ENCODE peak calls at places on chromosome 11, in five cellular contexts. B is mesothelial cell of epicardium, G is upper lobe of left lung, Y is left lung, C is SK-N-SH. P is an unnamed sample.

GRCh38 chr11:5489571-5490357 is 1.3 kb downstream of the OR52D1 start:
- DNase-seq in B (no peak), G (no peak), Y (no peak), C (no peak), P (no peak)

GRCh38 chr11:10514210-10514609 is 26.8 kb downstream of the RNF141 start:
- DNase-seq in B (no peak), G (no peak), Y (no peak), C (no peak), P (no peak)

GRCh38 chr11:117597083-117597482 is 199.9 kb downstream of the DSCAML1 start:
- DNase-seq in B (peak; percentile 46), G (no peak), Y (peak; percentile 32), C (no peak), P (peak; percentile 37)

GRCh38 chr11:121067453-121067852 is 33.6 kb upstream of the TECTA start:
- DNase-seq in B (no peak), G (no peak), Y (no peak), C (no peak), P (no peak)

GRCh38 chr11:1827095-1827797 is 7.5 kb upstream of the SYT8 start:
- DNase-seq in B (no peak), G (peak; percentile 90), Y (peak; percentile 80), C (peak; percentile 89), P (no peak)

GRCh38 chr11:86954288-86955110 is 696 bp downstream of the FZD4 start:
- DNase-seq in B (no peak), G (no peak), Y (no peak), C (peak; percentile 71), P (no peak)

GRCh38 chr11:19881185-19881584 is 168.5 kb downstream of the NAV2 start:
- DNase-seq in B (no peak), G (no peak), Y (no peak), C (no peak), P (no peak)

GRCh38 chr11:124669193-124669592 is 4.3 kb downstream of the SIAE start:
- DNase-seq in B (no peak), G (no peak), Y (no peak), C (peak; percentile 73), P (no peak)

GRCh38 chr11:43517518-43517917 is 158.8 kb downstream of the TTC17 start:
- DNase-seq in B (no peak), G (no peak), Y (no peak), C (no peak), P (no peak)

GRCh38 chr11:68373810-68374501 is 61.6 kb downstream of the LRP5 start:
- DNase-seq in B (no peak), G (no peak), Y (no peak), C (peak; percentile 83), P (no peak)

GRCh38 chr11:92893276-92893675 is 76.2 kb upstream of the MTNR1B start:
- DNase-seq in B (no peak), G (no peak), Y (no peak), C (no peak), P (no peak)

GRCh38 chr11:128814856-128815705 is 52.0 kb downstream of the KCNJ1 start:
- DNase-seq in B (no peak), G (peak; percentile 31), Y (no peak), C (peak; percentile 49), P (no peak)

GRCh38 chr11:66619080-66619554 is 2.7 kb downstream of the RBM14 start:
- DNase-seq in B (no peak), G (no peak), Y (no peak), C (no peak), P (no peak)

GRCh38 chr11:2178906-2179494 is 7.4 kb upstream of the TH start:
- DNase-seq in B (no peak), G (no peak), Y (no peak), C (no peak), P (no peak)

GRCh38 chr11:129323896-129324522 is 51.6 kb upstream of the BARX2 start:
- DNase-seq in B (no peak), G (peak; percentile 81), Y (peak; percentile 65), C (no peak), P (peak; percentile 70)

GRCh38 chr11:101863361-101863760 is 51.4 kb upstream of the CEP126 start:
- DNase-seq in B (no peak), G (no peak), Y (no peak), C (no peak), P (no peak)

GRCh38 chr11:86687083-86687799 is 14.8 kb upstream of the ME3 start:
- DNase-seq in B (no peak), G (no peak), Y (no peak), C (no peak), P (no peak)

GRCh38 chr11:12889243-12889642 is 119.9 kb upstream of the RASSF10 start:
- DNase-seq in B (no peak), G (peak; percentile 56), Y (no peak), C (no peak), P (no peak)

GRCh38 chr11:12815931-12816494 is 141.8 kb downstream of the TEAD1 start:
- DNase-seq in B (no peak), G (peak; percentile 40), Y (no peak), C (no peak), P (no peak)

GRCh38 chr11:19763315-19763714 is 50.7 kb downstream of the NAV2 start:
- DNase-seq in B (no peak), G (no peak), Y (no peak), C (no peak), P (no peak)

GRCh38 chr11:64763804-64764611 is 4.2 kb upstream of the PYGM start:
- DNase-seq in B (no peak), G (no peak), Y (peak; percentile 28), C (no peak), P (no peak)

GRCh38 chr11:64764753-64765152 is 5.0 kb upstream of the PYGM start:
- DNase-seq in B (no peak), G (no peak), Y (peak; percentile 15), C (no peak), P (no peak)

GRCh38 chr11:64765841-64766682 is 6.3 kb upstream of the PYGM start:
- DNase-seq in B (no peak), G (no peak), Y (peak; percentile 29), C (peak; percentile 47), P (no peak)

GRCh38 chr11:64766881-64767280 is 7.1 kb upstream of the PYGM start:
- DNase-seq in B (no peak), G (no peak), Y (peak; percentile 15), C (peak; percentile 8), P (no peak)

GRCh38 chr11:64765291-64765803 is 5.6 kb upstream of the PYGM start:
- DNase-seq in B (no peak), G (no peak), Y (peak; percentile 27), C (peak; percentile 44), P (no peak)
- TF ChIP-seq CTCF in B (peak; percentile 8), G (no peak), Y (no peak), C (peak; percentile 26), P (peak; percentile 13)

GRCh38 chr11:114916406-114916805 is 238.1 kb downstream of the NXPE2 start:
- DNase-seq in B (no peak), G (no peak), Y (no peak), C (peak; percentile 66), P (no peak)
- TF ChIP-seq CTCF in B (no peak), G (no peak), Y (no peak), C (no peak), P (no peak)

DNA sequence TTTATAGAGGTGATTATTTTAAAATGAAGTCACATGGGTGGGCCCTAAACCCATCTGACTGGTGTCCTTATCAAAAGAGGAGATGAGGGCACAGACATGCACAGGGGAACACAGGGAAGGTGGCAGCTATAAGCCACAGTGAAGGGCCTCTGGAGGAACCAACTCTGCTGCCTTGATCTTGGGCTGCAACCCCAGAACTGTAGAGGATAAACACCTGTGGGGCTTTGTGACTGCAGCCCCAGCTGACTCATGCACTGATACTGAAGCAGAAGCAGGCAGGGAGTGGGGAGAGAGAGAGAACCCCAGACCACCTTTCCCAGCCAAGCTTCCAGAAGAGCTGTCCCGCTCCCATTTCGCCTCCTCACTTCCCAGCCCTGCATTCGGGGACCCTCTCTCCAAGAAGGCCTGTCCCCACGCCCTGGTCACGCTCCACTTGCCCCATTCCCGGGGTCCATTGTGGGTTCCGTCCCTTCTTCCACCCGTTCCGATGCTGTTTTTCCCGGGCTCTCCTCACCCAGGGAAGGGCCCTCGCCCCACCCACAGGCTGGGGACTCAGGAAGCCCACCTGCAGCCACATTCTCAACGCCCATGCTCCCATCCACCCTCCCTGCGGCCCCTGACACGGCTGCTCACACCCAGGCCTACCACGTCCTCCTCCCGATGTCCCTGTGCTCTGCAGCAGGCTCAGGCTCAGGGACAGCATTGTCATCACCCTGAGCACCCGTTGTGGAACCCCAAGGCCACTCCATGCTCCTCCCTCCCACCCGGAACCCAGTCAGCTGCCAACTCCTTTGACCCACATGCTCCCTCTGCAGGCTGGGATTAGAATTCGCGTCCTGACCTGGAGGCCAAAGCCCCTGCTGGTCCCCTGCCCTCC is 90.8 kb upstream of the SHANK2 start:
- DNase-seq in B (no peak), G (peak; percentile 44), Y (no peak), C (peak; percentile 74), P (no peak)
- TF ChIP-seq CTCF in B (peak; percentile 38), G (peak; percentile 42), Y (peak; percentile 34), C (no peak), P (no peak)

DNA sequence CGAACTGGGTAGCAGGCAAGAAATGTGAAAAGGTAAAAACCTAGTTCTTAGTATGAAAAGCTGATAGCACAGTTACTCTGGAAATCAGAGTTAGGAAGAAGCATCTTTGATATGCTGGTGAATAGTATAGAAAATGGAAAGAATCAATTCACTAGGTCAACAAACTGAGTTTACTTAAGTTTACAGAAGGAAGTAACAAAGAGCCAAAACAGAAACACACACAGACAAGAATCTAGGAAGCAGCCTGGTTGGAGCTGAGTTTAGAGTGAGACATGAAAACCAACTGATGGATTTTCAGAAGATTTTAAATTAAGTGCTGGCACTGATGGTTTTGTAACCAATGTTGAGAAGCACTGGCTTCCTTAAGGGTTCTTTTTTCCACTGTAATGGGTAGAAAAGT is 296.3 kb downstream of the CADM1 start:
- DNase-seq in B (no peak), G (no peak), Y (no peak), C (no peak), P (no peak)
- TF ChIP-seq CTCF in B (no peak), G (no peak), Y (no peak), C (no peak), P (no peak)

GRCh38 chr11:46533396-46534110 is 60.3 kb downstream of the AMBRA1 start:
- DNase-seq in B (no peak), G (no peak), Y (no peak), C (no peak), P (no peak)

GRCh38 chr11:46537851-46538295 is 56.0 kb downstream of the AMBRA1 start:
- DNase-seq in B (peak; percentile 27), G (peak; percentile 59), Y (peak; percentile 56), C (peak; percentile 77), P (peak; percentile 53)

GRCh38 chr11:46535688-46536087 is 58.1 kb downstream of the AMBRA1 start:
- DNase-seq in B (no peak), G (no peak), Y (no peak), C (no peak), P (no peak)

GRCh38 chr11:46537121-46537520 is 56.7 kb downstream of the AMBRA1 start:
- DNase-seq in B (no peak), G (no peak), Y (no peak), C (no peak), P (no peak)

DNA sequence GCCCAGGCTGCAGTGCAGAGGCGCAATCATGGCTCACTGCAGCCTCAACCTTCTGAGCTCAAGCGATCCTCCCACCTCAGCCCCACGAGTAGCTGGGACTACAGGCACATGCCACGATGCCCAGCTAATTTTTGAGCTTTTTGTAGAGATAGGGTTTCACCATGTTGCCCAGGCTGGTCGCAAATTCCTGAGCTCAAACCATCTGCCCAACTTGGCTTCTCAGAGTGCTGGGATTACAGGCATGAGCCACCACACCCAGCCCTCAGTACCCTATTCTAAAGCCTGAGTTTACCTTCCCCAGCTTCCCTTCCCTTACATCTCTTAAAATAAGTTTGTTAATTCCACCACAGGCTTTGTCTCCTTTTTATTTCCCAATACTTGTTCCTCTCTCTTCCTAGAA is 59.1 kb downstream of the AMBRA1 start:
- DNase-seq in B (no peak), G (no peak), Y (no peak), C (no peak), P (no peak)
- TF ChIP-seq CTCF in B (no peak), G (no peak), Y (no peak), C (no peak), P (no peak)